ENCODE peak calls at places on chromosomes 11 and 22, in six cellular contexts. One of them, this sample, is unnamed.
A peak's percentile ranks its signal among the peaks of the same experiment; 100 is the strongest.

GRCh38 chr11:119222308-119222707 is 16.2 kb downstream of the CBL start:
- DNase-seq in neuronal stem cell: no peak
- DNase-seq in IMR-90: peak; percentile 81
- DNase-seq in H9: no peak
- DNase-seq in H1: no peak
- DNase-seq in trophoblast cell: no peak
- DNase-seq in this sample: peak; percentile 67

GRCh38 chr11:19848219-19848618 is 135.6 kb downstream of the NAV2 start:
- DNase-seq in neuronal stem cell: peak; percentile 32
- DNase-seq in IMR-90: no peak
- DNase-seq in H9: peak; percentile 39
- DNase-seq in H1: no peak
- DNase-seq in trophoblast cell: no peak
- DNase-seq in this sample: no peak

GRCh38 chr22:29204617-29205183 is 996 bp upstream of the EMID1 start:
- DNase-seq in neuronal stem cell: no peak
- DNase-seq in IMR-90: no peak
- DNase-seq in H9: no peak
- DNase-seq in H1: no peak
- DNase-seq in trophoblast cell: no peak
- DNase-seq in this sample: no peak

GRCh38 chr11:43376594-43376993 is 17.9 kb downstream of the TTC17 start:
- DNase-seq in neuronal stem cell: no peak
- DNase-seq in IMR-90: peak; percentile 90
- DNase-seq in H9: no peak
- DNase-seq in H1: no peak
- DNase-seq in trophoblast cell: no peak
- DNase-seq in this sample: peak; percentile 85

GRCh38 chr22:29138556-29138955 is 65.7 kb downstream of the KREMEN1 start:
- DNase-seq in neuronal stem cell: no peak
- DNase-seq in IMR-90: no peak
- DNase-seq in H9: no peak
- DNase-seq in H1: no peak
- DNase-seq in trophoblast cell: no peak
- DNase-seq in this sample: no peak

GRCh38 chr22:37802310-37803194 is 5.2 kb upstream of the GCAT start:
- DNase-seq in neuronal stem cell: peak; percentile 73
- DNase-seq in IMR-90: peak; percentile 39
- DNase-seq in H9: peak; percentile 80
- DNase-seq in H1: peak; percentile 85
- DNase-seq in trophoblast cell: no peak
- DNase-seq in this sample: peak; percentile 57

GRCh38 chr22:31337178-31337577 is 9.0 kb downstream of the PATZ1 start:
- DNase-seq in neuronal stem cell: no peak
- DNase-seq in IMR-90: peak; percentile 28
- DNase-seq in H9: no peak
- DNase-seq in H1: no peak
- DNase-seq in trophoblast cell: no peak
- DNase-seq in this sample: no peak

GRCh38 chr11:61694971-61695706 is 14.9 kb downstream of the DAGLA start:
- DNase-seq in neuronal stem cell: no peak
- DNase-seq in IMR-90: no peak
- DNase-seq in H9: peak; percentile 70
- DNase-seq in H1: no peak
- DNase-seq in trophoblast cell: no peak
- DNase-seq in this sample: no peak

GRCh38 chr11:90220391-90220790 is 2.5 kb downstream of the CHORDC1 start:
- DNase-seq in neuronal stem cell: no peak
- DNase-seq in IMR-90: peak; percentile 72
- DNase-seq in H9: no peak
- DNase-seq in H1: no peak
- DNase-seq in trophoblast cell: no peak
- DNase-seq in this sample: peak; percentile 41

GRCh38 chr22:32644252-32645100 is 157.0 kb upstream of the TIMP3 start:
- DNase-seq in neuronal stem cell: no peak
- DNase-seq in IMR-90: peak; percentile 59
- DNase-seq in H9: no peak
- DNase-seq in H1: no peak
- DNase-seq in trophoblast cell: peak; percentile 79
- DNase-seq in this sample: peak; percentile 91

GRCh38 chr11:57566035-57566504 is 1.4 kb downstream of the UBE2L6 start:
- DNase-seq in neuronal stem cell: no peak
- DNase-seq in IMR-90: peak; percentile 63
- DNase-seq in H9: no peak
- DNase-seq in H1: no peak
- DNase-seq in trophoblast cell: no peak
- DNase-seq in this sample: peak; percentile 80

GRCh38 chr11:65352783-65353182 is 1.8 kb upstream of the TIGD3 start:
- DNase-seq in neuronal stem cell: no peak
- DNase-seq in IMR-90: peak; percentile 32
- DNase-seq in H9: no peak
- DNase-seq in H1: no peak
- DNase-seq in trophoblast cell: no peak
- DNase-seq in this sample: peak; percentile 44

GRCh38 chr11:1815311-1815710 is 19.5 kb upstream of the SYT8 start:
- DNase-seq in neuronal stem cell: no peak
- DNase-seq in IMR-90: no peak
- DNase-seq in H9: no peak
- DNase-seq in H1: no peak
- DNase-seq in trophoblast cell: no peak
- DNase-seq in this sample: no peak

GRCh38 chr11:64894812-64895452 is 16.5 kb upstream of the EHD1 start:
- DNase-seq in neuronal stem cell: no peak
- DNase-seq in IMR-90: no peak
- DNase-seq in H9: no peak
- DNase-seq in H1: no peak
- DNase-seq in trophoblast cell: no peak
- DNase-seq in this sample: no peak

GRCh38 chr11:19705936-19706335 is 6.7 kb upstream of the NAV2 start:
- DNase-seq in neuronal stem cell: no peak
- DNase-seq in IMR-90: peak; percentile 22
- DNase-seq in H9: no peak
- DNase-seq in H1: no peak
- DNase-seq in trophoblast cell: no peak
- DNase-seq in this sample: no peak

DNA sequence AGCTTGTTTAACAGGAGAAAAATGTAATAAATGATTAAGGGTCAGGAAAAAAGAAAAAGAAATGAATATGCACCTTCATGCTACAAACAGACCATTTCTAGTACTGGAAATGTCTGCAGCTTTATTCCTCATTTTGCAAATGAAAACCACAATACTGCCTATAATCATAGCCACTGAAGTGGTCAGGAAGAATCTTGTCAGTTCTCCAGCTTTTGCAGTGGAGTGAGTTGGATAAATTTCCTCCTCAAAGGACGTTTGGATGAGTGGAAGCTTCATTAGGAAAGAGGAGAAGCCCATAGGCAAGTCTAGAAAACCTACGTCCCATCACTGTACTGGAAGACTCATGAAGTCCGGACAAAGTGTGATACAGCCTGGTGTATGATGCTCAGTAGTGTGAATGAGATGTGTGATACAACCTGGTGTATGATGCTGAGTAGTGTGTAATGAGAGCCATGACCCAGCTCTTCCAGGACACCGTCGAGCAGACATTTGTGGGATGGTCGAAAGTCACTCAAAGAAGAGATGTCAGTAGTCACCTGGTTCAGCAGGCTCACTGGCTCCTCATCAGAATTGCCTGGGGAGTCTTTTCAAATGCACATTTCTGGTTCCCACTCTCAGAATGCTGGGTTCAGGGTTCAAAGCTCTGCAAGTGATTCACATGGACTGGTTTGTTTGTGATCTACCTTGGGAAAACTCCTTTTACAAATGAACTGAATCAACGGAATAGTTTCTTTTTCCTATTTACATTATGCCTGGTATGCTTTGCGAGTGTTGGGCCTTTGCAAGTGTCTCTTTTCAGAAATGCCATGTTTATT is 101.3 kb downstream of the PDHX start:
- DNase-seq in neuronal stem cell: no peak
- DNase-seq in IMR-90: peak; percentile 34
- DNase-seq in H9: peak; percentile 40
- DNase-seq in H1: no peak
- DNase-seq in trophoblast cell: no peak
- DNase-seq in this sample: no peak
- H4K91ac ChIP-seq in neuronal stem cell: no peak overlapping the region
- H4K91ac ChIP-seq in IMR-90: peak overlapping the region; percentile 58
- H4K91ac ChIP-seq in H9: no peak overlapping the region
- H4K91ac ChIP-seq in H1: no peak overlapping the region
- H4K91ac ChIP-seq in trophoblast cell: no peak overlapping the region
- H4K91ac ChIP-seq in this sample: no peak overlapping the region

GRCh38 chr22:47382164-47382890 is 619.9 kb downstream of the TBC1D22A start:
- DNase-seq in neuronal stem cell: no peak
- DNase-seq in IMR-90: no peak
- DNase-seq in H9: no peak
- DNase-seq in H1: no peak
- DNase-seq in trophoblast cell: no peak
- DNase-seq in this sample: no peak
- H4K91ac ChIP-seq in neuronal stem cell: no peak overlapping the region
- H4K91ac ChIP-seq in IMR-90: no peak overlapping the region
- H4K91ac ChIP-seq in H9: no peak overlapping the region
- H4K91ac ChIP-seq in H1: no peak overlapping the region
- H4K91ac ChIP-seq in trophoblast cell: no peak overlapping the region
- H4K91ac ChIP-seq in this sample: no peak overlapping the region

GRCh38 chr11:11070976-11071375 is 213.1 kb upstream of the ZBED5 start:
- DNase-seq in neuronal stem cell: no peak
- DNase-seq in IMR-90: no peak
- DNase-seq in H9: no peak
- DNase-seq in H1: no peak
- DNase-seq in trophoblast cell: no peak
- DNase-seq in this sample: no peak
- H4K91ac ChIP-seq in neuronal stem cell: no peak overlapping the region
- H4K91ac ChIP-seq in IMR-90: no peak overlapping the region
- H4K91ac ChIP-seq in H9: no peak overlapping the region
- H4K91ac ChIP-seq in H1: no peak overlapping the region
- H4K91ac ChIP-seq in trophoblast cell: no peak overlapping the region
- H4K91ac ChIP-seq in this sample: no peak overlapping the region

GRCh38 chr11:75565221-75565814 is 3.3 kb downstream of the SERPINH1 start:
- DNase-seq in neuronal stem cell: no peak
- DNase-seq in IMR-90: peak; percentile 78
- DNase-seq in H9: peak; percentile 51
- DNase-seq in H1: no peak
- DNase-seq in trophoblast cell: peak; percentile 95
- DNase-seq in this sample: peak; percentile 88
- H4K91ac ChIP-seq in neuronal stem cell: no peak overlapping the region
- H4K91ac ChIP-seq in IMR-90: peak overlapping the region; percentile 84
- H4K91ac ChIP-seq in H9: no peak overlapping the region
- H4K91ac ChIP-seq in H1: peak overlapping the region; percentile 81
- H4K91ac ChIP-seq in trophoblast cell: peak overlapping the region; percentile 29
- H4K91ac ChIP-seq in this sample: no peak overlapping the region

GRCh38 chr11:124801636-124802312 is 1.6 kb upstream of the MSANTD2 start:
- DNase-seq in neuronal stem cell: no peak
- DNase-seq in IMR-90: peak; percentile 22
- DNase-seq in H9: no peak
- DNase-seq in H1: no peak
- DNase-seq in trophoblast cell: no peak
- DNase-seq in this sample: peak; percentile 16

GRCh38 chr11:124800226-124800929 is at the start of gene MSANTD2:
- DNase-seq in neuronal stem cell: peak; percentile 76
- DNase-seq in IMR-90: peak; percentile 79
- DNase-seq in H9: peak; percentile 82
- DNase-seq in H1: peak; percentile 90
- DNase-seq in trophoblast cell: peak; percentile 74
- DNase-seq in this sample: peak; percentile 90

GRCh38 chr11:124799384-124800225 is 601 bp downstream of the MSANTD2 start:
- DNase-seq in neuronal stem cell: peak; percentile 55
- DNase-seq in IMR-90: peak; percentile 18
- DNase-seq in H9: peak; percentile 48
- DNase-seq in H1: peak; percentile 71
- DNase-seq in trophoblast cell: peak; percentile 57
- DNase-seq in this sample: peak; percentile 56

GRCh38 chr11:124798991-124799383 is 1.2 kb downstream of the MSANTD2 start:
- DNase-seq in neuronal stem cell: no peak
- DNase-seq in IMR-90: peak; percentile 77
- DNase-seq in H9: no peak
- DNase-seq in H1: no peak
- DNase-seq in trophoblast cell: no peak
- DNase-seq in this sample: peak; percentile 73

GRCh38 chr11:124801014-124801413 is 808 bp upstream of the MSANTD2 start:
- DNase-seq in neuronal stem cell: no peak
- DNase-seq in IMR-90: peak; percentile 39
- DNase-seq in H9: no peak
- DNase-seq in H1: no peak
- DNase-seq in trophoblast cell: peak; percentile 42
- DNase-seq in this sample: peak; percentile 70
- H4K91ac ChIP-seq in neuronal stem cell: no peak overlapping the region
- H4K91ac ChIP-seq in IMR-90: peak overlapping the region; percentile 77
- H4K91ac ChIP-seq in H9: no peak overlapping the region
- H4K91ac ChIP-seq in H1: no peak overlapping the region
- H4K91ac ChIP-seq in trophoblast cell: no peak overlapping the region
- H4K91ac ChIP-seq in this sample: no peak overlapping the region

GRCh38 chr11:120883404-120884135 is 140.3 kb upstream of the TBCEL start:
- DNase-seq in neuronal stem cell: no peak
- DNase-seq in IMR-90: peak; percentile 54
- DNase-seq in H9: peak; percentile 41
- DNase-seq in H1: no peak
- DNase-seq in trophoblast cell: no peak
- DNase-seq in this sample: peak; percentile 1
- H4K91ac ChIP-seq in neuronal stem cell: no peak overlapping the region
- H4K91ac ChIP-seq in IMR-90: no peak overlapping the region
- H4K91ac ChIP-seq in H9: no peak overlapping the region
- H4K91ac ChIP-seq in H1: no peak overlapping the region
- H4K91ac ChIP-seq in trophoblast cell: no peak overlapping the region
- H4K91ac ChIP-seq in this sample: no peak overlapping the region